ENCODE peak calls at places on chromosome 13, in five cellular contexts. S, E, Y, C and N are unnamed samples. For H3K27me3 and H3K9me3, the result is how much of the 10 kb centered on the place peaks cover.

GRCh38 chr13:104809483-104809882 is 1726.0 kb downstream of the EFNB2 start:
- DNase-seq in C (no peak), Y (no peak), E (no peak), S (no peak), N (no peak)

GRCh38 chr13:104694397-104694796 is 1628.2 kb upstream of the SLC10A2 start:
- DNase-seq in Y (no peak), E (no peak), S (no peak), C (no peak), N (no peak)

GRCh38 chr13:72535076-72535475 is 192.4 kb downstream of the MZT1 start:
- DNase-seq in S (no peak), E (no peak), Y (no peak), C (no peak), N (no peak)

GRCh38 chr13:94800423-94800822 is 88.1 kb upstream of the SOX21 start:
- DNase-seq in E (no peak), Y (no peak), S (no peak), C (no peak), N (no peak)

GRCh38 chr13:57925250-57925649 is 293.7 kb downstream of the PCDH17 start:
- DNase-seq in Y (peak), C (no peak), E (no peak), S (no peak), N (no peak)

GRCh38 chr13:60210510-60211065 is 46.9 kb upstream of the DIAPH3 start:
- DNase-seq in Y (no peak), S (no peak), C (no peak), E (no peak), N (no peak)

GRCh38 chr13:45341799-45342584 is 1.0 kb upstream of the TPT1 start:
- DNase-seq in Y (peak), S (peak), C (no peak), E (peak), N (no peak)

GRCh38 chr13:64675256-64675892 is 2554.8 kb downstream of the PCDH9 start:
- DNase-seq in E (no peak), C (no peak), S (no peak), Y (no peak), N (peak)

GRCh38 chr13:48181482-48182145 is 51.4 kb upstream of the ITM2B start:
- DNase-seq in C (no peak), S (no peak), E (no peak), Y (no peak), N (no peak)

GRCh38 chr13:31749929-31750328 is 10.6 kb downstream of the RXFP2 start:
- DNase-seq in Y (no peak), C (no peak), E (no peak), S (no peak), N (peak)

GRCh38 chr13:111978536-111978935 is 88.4 kb upstream of the SOX1 start:
- DNase-seq in S (no peak), C (no peak), E (no peak), Y (no peak), N (no peak)

GRCh38 chr13:33228645-33229445 is 56.7 kb downstream of the STARD13 start:
- DNase-seq in E (no peak), C (no peak), Y (peak), S (no peak), N (peak)

GRCh38 chr13:74243637-74244526 is 109.7 kb upstream of the KLF12 start:
- DNase-seq in Y (no peak), C (no peak), E (no peak), S (no peak), N (no peak)

GRCh38 chr13:39347926-39348901 is 254.8 kb downstream of the LHFPL6 start:
- DNase-seq in C (no peak), Y (peak), S (no peak), E (peak), N (no peak)

GRCh38 chr13:79194272-79194671 is 211.8 kb downstream of the RBM26 start:
- DNase-seq in E (no peak), Y (no peak), S (no peak), C (peak), N (no peak)

GRCh38 chr13:63864171-63864902 is 2448.7 kb upstream of the PCDH20 start:
- DNase-seq in E (no peak), Y (no peak), C (no peak), S (no peak), N (no peak)

GRCh38 chr13:65932587-65933239 is 1297.4 kb downstream of the PCDH9 start:
- DNase-seq in E (no peak), S (no peak), Y (no peak), C (no peak), N (peak)

GRCh38 chr13:106156468-106156867 is 379.0 kb downstream of the EFNB2 start:
- DNase-seq in C (no peak), Y (no peak), S (no peak), E (no peak), N (peak)

GRCh38 chr13:97932006-97932405 is 21.5 kb upstream of the IPO5 start:
- DNase-seq in E (no peak), Y (no peak), S (no peak), C (no peak), N (no peak)

GRCh38 chr13:98348476-98348875 is 171.4 kb upstream of the RNF113B start:
- DNase-seq in C (no peak), S (no peak), Y (no peak), E (no peak), N (no peak)

GRCh38 chr13:76379341-76380105 is 506.7 kb downstream of the KCTD12 start:
- DNase-seq in Y (no peak), E (no peak), S (no peak), C (no peak), N (no peak)

GRCh38 chr13:37460211-37460610 is 138.4 kb downstream of the POSTN start:
- DNase-seq in E (no peak), C (no peak), Y (no peak), S (no peak), N (no peak)

GRCh38 chr13:111216166-111216960 is 101.3 kb downstream of the ARHGEF7 start:
- DNase-seq in S (peak), C (no peak), E (peak), Y (peak), N (no peak)

GRCh38 chr13:75993823-75994222 is 357.7 kb downstream of the LMO7 start:
- DNase-seq in S (no peak), C (no peak), E (no peak), Y (no peak), N (no peak)

GRCh38 chr13:32669030-32669646 is 82.9 kb downstream of the PDS5B start:
- DNase-seq in C (peak), Y (peak), S (no peak), E (no peak), N (no peak)

GRCh38 chr13:46803586-46803985 is 6.6 kb upstream of the ESD start:
- DNase-seq in E (no peak), S (no peak), C (no peak), Y (no peak), N (no peak)

GRCh38 chr13:102972191-102972590 is 94.0 kb downstream of the SLC10A2 start:
- DNase-seq in Y (no peak), C (no peak), E (no peak), S (no peak), N (no peak)

GRCh38 chr13:111281751-111282311 is 38.6 kb upstream of the TEX29 start:
- DNase-seq in C (no peak), S (no peak), E (no peak), Y (no peak), N (no peak)

GRCh38 chr13:76723551-76724232 is 162.5 kb downstream of the KCTD12 start:
- DNase-seq in S (peak), C (no peak), E (peak), Y (no peak), N (peak)

GRCh38 chr13:41563501-41564001 is 106.2 kb downstream of the RGCC start:
- DNase-seq in S (no peak), Y (no peak), E (no peak), C (no peak), N (no peak)

GRCh38 chr13:84430015-84430414 is 547.7 kb upstream of the SLITRK1 start:
- DNase-seq in S (no peak), Y (no peak), E (no peak), C (no peak), N (no peak)

GRCh38 chr13:98372886-98373285 is 195.8 kb upstream of the RNF113B start:
- DNase-seq in S (no peak), E (no peak), Y (peak), C (no peak), N (no peak)

GRCh38 chr13:110110783-110111182 is 196.2 kb downstream of the COL4A1 start:
- DNase-seq in C (no peak), S (no peak), Y (no peak), E (no peak), N (no peak)
- H3K4me3 ChIP-seq in C (no peak), S (no peak), Y (no peak), E (no peak), N (no peak)

GRCh38 chr13:25179011-25179410 is 6.9 kb upstream of the AMER2 start:
- DNase-seq in C (no peak), S (no peak), Y (no peak), E (no peak), N (no peak)

GRCh38 chr13:25178070-25178469 is 6.0 kb upstream of the AMER2 start:
- DNase-seq in E (no peak), C (no peak), S (no peak), Y (no peak), N (no peak)

GRCh38 chr13:25175431-25175830 is 3.3 kb upstream of the AMER2 start:
- DNase-seq in S (no peak), E (no peak), Y (no peak), C (no peak), N (no peak)

GRCh38 chr13:25177012-25177411 is 4.9 kb upstream of the AMER2 start:
- DNase-seq in C (no peak), E (no peak), Y (no peak), S (no peak), N (no peak)

DNA sequence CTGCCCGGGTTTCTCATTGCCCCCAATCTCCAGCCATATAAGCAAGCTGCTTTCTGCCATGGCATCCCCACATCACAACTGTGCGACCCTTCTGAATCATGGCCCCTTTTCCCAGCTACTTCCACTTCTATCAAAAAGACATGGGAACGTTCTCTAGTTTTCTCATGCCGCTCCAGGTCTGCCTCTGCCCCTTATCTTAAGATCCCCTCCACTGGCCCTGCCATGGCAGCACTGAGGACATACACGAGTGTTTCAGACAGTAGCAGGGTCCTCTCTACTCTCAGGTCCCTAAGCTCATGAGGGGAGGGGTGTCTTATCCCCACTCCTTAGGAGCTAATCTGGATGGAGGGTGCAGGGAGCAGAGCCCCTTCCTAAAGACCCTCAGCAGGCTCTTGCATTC is 5.5 kb upstream of the AMER2 start:
- DNase-seq in C (no peak), Y (no peak), E (no peak), S (no peak), N (no peak)
- H3K27me3 ChIP-seq in C (under half), Y (under half), E (under half), S (under half), N (under half)

GRCh38 chr13:113955691-113956090 is 18.2 kb downstream of the C13orf46 start:
- DNase-seq in S (no peak), Y (no peak), E (peak), C (no peak), N (no peak)

GRCh38 chr13:113956571-113956970 is 17.3 kb downstream of the C13orf46 start:
- DNase-seq in S (no peak), C (no peak), E (peak), Y (no peak), N (no peak)

GRCh38 chr13:113960276-113960948 is 13.5 kb downstream of the C13orf46 start:
- DNase-seq in S (no peak), E (no peak), Y (no peak), C (no peak), N (no peak)

GRCh38 chr13:113959198-113959597 is 14.7 kb downstream of the C13orf46 start:
- DNase-seq in S (no peak), Y (no peak), E (peak), C (no peak), N (no peak)

GRCh38 chr13:113958373-113958772 is 15.5 kb downstream of the C13orf46 start:
- DNase-seq in C (no peak), S (peak), E (peak), Y (no peak), N (no peak)
- H3K9me3 ChIP-seq in C (under half), S (under half), E (under half), Y (under half), N (under half)

GRCh38 chr13:113495494-113496251 is 5.2 kb upstream of the DCUN1D2 start:
- DNase-seq in C (no peak), E (peak), Y (peak), S (no peak), N (no peak)
- H3K4me3 ChIP-seq in C (no peak), E (no peak), Y (no peak), S (peak), N (no peak)